ENCODE peak calls at places on chromosomes 13 and 19, in ten cellular contexts. Y is GM12865, A is cardiac fibroblast, R is WTC11, T is endothelial cell, K is astrocyte of the cerebellum, U is HFFc6, W is cardiac muscle cell, M is mammary epithelial cell, X is Calu3. V is an unnamed sample.

GRCh38 chr13:41179593-41180250 is 14.6 kb downstream of the KBTBD7 start:
- DNase-seq in Y (peak), A (peak), R (no peak), T (no peak), K (no peak), U (peak), W (no peak), M (peak), X (no peak), V (no peak)

GRCh38 chr13:105165449-105166125 is 1369.9 kb downstream of the EFNB2 start:
- DNase-seq in Y (peak), A (no peak), R (no peak), T (no peak), K (no peak), U (no peak), W (no peak), M (no peak), X (peak), V (no peak)

GRCh38 chr13:27022571-27023311 is 148.9 kb downstream of the USP12 start:
- DNase-seq in Y (no peak), A (peak), R (no peak), T (no peak), K (no peak), U (peak), W (peak), M (peak), X (peak), V (no peak)

GRCh38 chr19:56110515-56111448 is 10.3 kb downstream of the ZNF787 start:
- DNase-seq in Y (no peak), A (peak), R (no peak), T (peak), K (no peak), U (no peak), W (peak), M (no peak), X (peak), V (peak)

GRCh38 chr19:8571006-8571411 is 6.2 kb downstream of the MYO1F start:
- DNase-seq in Y (peak), A (peak), R (no peak), T (no peak), K (no peak), U (peak), W (no peak), M (no peak), X (peak), V (peak)

GRCh38 chr13:25375727-25376358 is 4.1 kb downstream of the ATP8A2 start:
- DNase-seq in Y (peak), A (peak), R (peak), T (peak), K (peak), U (peak), W (peak), M (peak), X (peak), V (peak)

GRCh38 chr19:1408300-1409203 is 1.2 kb downstream of the DAZAP1 start:
- DNase-seq in Y (peak), A (peak), R (peak), T (peak), K (no peak), U (peak), W (peak), M (peak), X (peak), V (peak)

GRCh38 chr19:35388277-35389054 is 17.6 kb downstream of the GPR42 start:
- DNase-seq in Y (no peak), A (no peak), R (no peak), T (no peak), K (no peak), U (no peak), W (no peak), M (no peak), X (no peak), V (no peak)

GRCh38 chr19:33194884-33195710 is 967 bp downstream of the LRP3 start:
- DNase-seq in Y (no peak), A (peak), R (peak), T (peak), K (no peak), U (peak), W (peak), M (no peak), X (no peak), V (no peak)

GRCh38 chr13:20366056-20366455 is 133.9 kb upstream of the GJB6 start:
- DNase-seq in Y (no peak), A (no peak), R (no peak), T (no peak), K (no peak), U (no peak), W (no peak), M (no peak), X (no peak), V (no peak)

GRCh38 chr19:13234518-13234917 is 84.3 kb downstream of the IER2 start:
- DNase-seq in Y (peak), A (peak), R (peak), T (no peak), K (no peak), U (peak), W (peak), M (no peak), X (peak), V (peak)

GRCh38 chr19:15464394-15465385 is at the start of gene RASAL3:
- DNase-seq in Y (peak), A (peak), R (no peak), T (no peak), K (no peak), U (no peak), W (no peak), M (no peak), X (no peak), V (peak)

GRCh38 chr19:10604460-10604980 is 17.4 kb upstream of the AP1M2 start:
- DNase-seq in Y (peak), A (no peak), R (no peak), T (peak), K (no peak), U (peak), W (no peak), M (no peak), X (no peak), V (peak)

GRCh38 chr13:110126391-110126961 is 180.5 kb downstream of the COL4A1 start:
- DNase-seq in Y (no peak), A (peak), R (no peak), T (peak), K (peak), U (peak), W (peak), M (peak), X (no peak), V (no peak)

GRCh38 chr13:48849515-48849914 is 126.2 kb upstream of the FNDC3A start:
- DNase-seq in Y (no peak), A (no peak), R (no peak), T (no peak), K (no peak), U (no peak), W (no peak), M (no peak), X (no peak), V (no peak)

GRCh38 chr19:41376241-41376997 is at the start of gene TMEM91:
- DNase-seq in Y (no peak), A (peak), R (peak), T (peak), K (no peak), U (no peak), W (peak), M (peak), X (peak), V (no peak)

GRCh38 chr13:79423801-79424642 is 18.0 kb upstream of the RBM26 start:
- DNase-seq in Y (peak), A (peak), R (no peak), T (no peak), K (peak), U (peak), W (peak), M (no peak), X (no peak), V (peak)

GRCh38 chr13:45518525-45519235 is 53.9 kb downstream of the COG3 start:
- DNase-seq in Y (no peak), A (peak), R (no peak), T (no peak), K (no peak), U (peak), W (no peak), M (peak), X (no peak), V (no peak)

GRCh38 chr13:20378721-20379120 is 146.6 kb upstream of the GJB6 start:
- DNase-seq in Y (no peak), A (no peak), R (no peak), T (no peak), K (no peak), U (no peak), W (no peak), M (no peak), X (no peak), V (no peak)

GRCh38 chr13:69619651-69620050 is 488.0 kb upstream of the ATXN8OS start:
- DNase-seq in Y (no peak), A (no peak), R (no peak), T (no peak), K (no peak), U (no peak), W (no peak), M (no peak), X (no peak), V (no peak)

GRCh38 chr19:18220632-18221275 is 5.5 kb downstream of the PDE4C start:
- DNase-seq in Y (no peak), A (no peak), R (peak), T (no peak), K (no peak), U (no peak), W (no peak), M (no peak), X (peak), V (no peak)

GRCh38 chr19:7736148-7736547 is 4.2 kb upstream of the CLEC4G start:
- DNase-seq in Y (no peak), A (no peak), R (no peak), T (no peak), K (no peak), U (no peak), W (no peak), M (no peak), X (no peak), V (no peak)

GRCh38 chr19:20235156-20235555 is 68.1 kb downstream of the ZNF486 start:
- DNase-seq in Y (no peak), A (no peak), R (no peak), T (no peak), K (no peak), U (no peak), W (no peak), M (no peak), X (no peak), V (no peak)

GRCh38 chr19:18972301-18972831 is 31.3 kb upstream of the HOMER3 start:
- DNase-seq in Y (no peak), A (peak), R (no peak), T (no peak), K (no peak), U (no peak), W (no peak), M (no peak), X (no peak), V (no peak)

GRCh38 chr19:45682117-45682516 is 9.6 kb downstream of the SNRPD2 start:
- DNase-seq in Y (no peak), A (no peak), R (no peak), T (no peak), K (no peak), U (no peak), W (no peak), M (no peak), X (no peak), V (no peak)

GRCh38 chr19:45682908-45683307 is 8.8 kb downstream of the SNRPD2 start:
- DNase-seq in Y (no peak), A (no peak), R (no peak), T (no peak), K (no peak), U (no peak), W (no peak), M (no peak), X (no peak), V (no peak)

GRCh38 chr19:45681391-45682015 is 10.2 kb downstream of the SNRPD2 start:
- DNase-seq in Y (peak), A (peak), R (peak), T (peak), K (peak), U (peak), W (peak), M (peak), X (peak), V (peak)

GRCh38 chr19:45676851-45677263 is 8.8 kb downstream of the GIPR start:
- DNase-seq in Y (peak), A (no peak), R (no peak), T (no peak), K (no peak), U (no peak), W (no peak), M (no peak), X (peak), V (peak)

DNA sequence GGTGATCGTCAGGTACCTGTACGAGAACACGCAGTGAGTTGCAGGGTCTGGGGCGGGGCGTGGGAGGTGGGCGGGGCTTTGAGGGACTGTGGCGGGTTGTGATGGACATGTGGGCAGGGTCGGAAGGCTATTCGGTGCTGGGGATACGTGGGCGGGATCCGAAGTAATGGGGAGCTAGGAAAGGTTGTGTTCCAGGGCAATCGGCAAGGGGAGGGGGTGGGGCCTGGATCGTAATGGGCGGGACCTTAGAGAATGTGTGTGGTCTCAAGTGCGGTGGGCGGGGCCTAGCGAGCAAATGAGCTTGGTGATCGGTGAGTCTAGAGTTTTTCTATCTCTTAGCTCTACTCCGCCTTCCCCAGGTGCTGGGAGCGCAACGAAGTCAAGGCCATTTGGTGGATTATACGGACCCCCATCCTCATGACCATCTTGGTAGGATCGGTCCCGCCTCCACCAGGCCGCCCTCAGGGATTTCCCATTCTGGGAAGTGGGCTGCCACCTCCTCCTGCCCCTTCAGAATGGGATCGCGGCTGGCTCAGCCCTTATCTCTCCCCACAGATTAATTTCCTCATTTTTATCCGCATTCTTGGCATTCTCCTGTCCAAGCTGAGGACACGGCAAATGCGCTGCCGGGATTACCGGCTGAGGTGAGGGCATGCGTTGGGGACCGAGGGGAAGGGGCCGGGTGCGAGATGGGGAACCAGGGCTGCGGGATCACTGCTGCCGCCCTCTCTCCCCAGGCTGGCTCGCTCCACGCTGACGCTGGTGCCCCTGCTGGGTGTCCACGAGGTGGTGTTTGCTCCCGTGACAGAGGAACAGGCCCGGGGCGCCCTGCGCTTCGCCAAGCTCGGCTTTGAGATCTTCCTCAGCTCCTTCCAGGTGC is 9.6 kb downstream of the GIPR start:
- DNase-seq in Y (peak), A (peak), R (peak), T (peak), K (peak), U (peak), W (peak), M (peak), X (peak), V (peak)
- TF ChIP-seq CTCF in Y (peak), A (peak), R (no peak), T (no peak), K (peak), U (peak), W (peak), M (no peak), X (peak), V (no peak)

GRCh38 chr19:53813996-53814395 is 10.1 kb downstream of the NLRP12 start:
- DNase-seq in Y (no peak), A (no peak), R (no peak), T (no peak), K (no peak), U (peak), W (no peak), M (peak), X (no peak), V (no peak)

GRCh38 chr19:53810187-53810546 is 13.9 kb downstream of the NLRP12 start:
- DNase-seq in Y (no peak), A (no peak), R (no peak), T (no peak), K (no peak), U (no peak), W (no peak), M (no peak), X (no peak), V (no peak)

GRCh38 chr19:53810891-53811290 is 13.2 kb downstream of the NLRP12 start:
- DNase-seq in Y (no peak), A (no peak), R (no peak), T (no peak), K (no peak), U (no peak), W (no peak), M (no peak), X (no peak), V (no peak)

GRCh38 chr19:53809518-53810186 is 14.5 kb downstream of the NLRP12 start:
- DNase-seq in Y (no peak), A (no peak), R (peak), T (peak), K (no peak), U (no peak), W (no peak), M (no peak), X (no peak), V (no peak)

DNA sequence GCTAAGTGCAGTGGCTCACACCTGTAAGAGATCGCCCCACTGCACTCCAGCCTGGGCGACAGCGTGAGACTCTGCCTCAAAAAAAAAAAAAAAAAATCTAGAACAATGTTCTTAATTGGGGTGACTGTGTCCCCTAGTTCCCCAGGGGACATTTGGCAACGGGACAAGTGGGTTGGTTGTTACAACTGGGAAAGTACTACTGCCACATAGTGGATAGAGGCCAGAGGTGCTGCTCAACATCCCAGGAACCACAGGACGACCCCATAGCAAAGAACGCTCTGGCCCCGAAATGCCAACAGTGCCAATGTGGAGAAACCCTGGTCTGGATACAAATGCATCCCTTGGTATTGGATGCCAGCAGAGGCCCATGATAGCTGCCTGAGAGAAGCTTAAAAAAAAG is 11.8 kb downstream of the NLRP12 start:
- DNase-seq in Y (no peak), A (no peak), R (peak), T (no peak), K (no peak), U (no peak), W (peak), M (no peak), X (no peak), V (no peak)
- TF ChIP-seq CTCF in Y (no peak), A (peak), R (no peak), T (no peak), K (peak), U (peak), W (peak), M (no peak), X (peak), V (no peak)

GRCh38 chr19:50434525-50434924 is 1.8 kb downstream of the MYBPC2 start:
- DNase-seq in Y (peak), A (no peak), R (no peak), T (no peak), K (no peak), U (no peak), W (no peak), M (no peak), X (no peak), V (no peak)
- TF ChIP-seq CTCF in Y (no peak), A (no peak), R (no peak), T (no peak), K (no peak), U (no peak), W (no peak), M (no peak), X (no peak), V (no peak)

DNA sequence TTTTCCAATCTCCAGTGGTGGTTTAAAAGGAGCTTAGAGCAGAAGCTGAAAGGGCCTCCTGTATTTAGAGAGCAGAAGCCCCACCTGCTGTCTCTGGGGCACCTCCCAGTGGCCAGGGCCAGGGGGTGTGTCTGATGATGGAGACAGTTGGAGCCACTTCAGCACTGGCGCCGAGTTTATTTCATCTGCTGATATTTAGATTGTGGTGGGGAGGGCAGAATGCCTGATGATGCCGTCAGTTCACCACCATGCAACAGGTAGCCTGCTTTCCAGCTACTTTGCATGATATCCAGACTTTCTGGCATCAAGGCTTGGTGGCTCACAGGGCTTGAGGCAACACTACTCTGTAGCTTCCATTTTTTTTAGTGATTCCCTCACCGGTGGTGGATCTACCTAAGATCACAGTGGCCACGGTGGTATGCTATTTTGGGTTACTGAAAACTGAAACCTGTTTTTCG is 371.9 kb downstream of the KCNRG start:
- DNase-seq in Y (peak), A (no peak), R (peak), T (no peak), K (no peak), U (no peak), W (peak), M (no peak), X (peak), V (no peak)
- TF ChIP-seq CTCF in Y (peak), A (peak), R (no peak), T (no peak), K (no peak), U (no peak), W (peak), M (no peak), X (no peak), V (peak)

DNA sequence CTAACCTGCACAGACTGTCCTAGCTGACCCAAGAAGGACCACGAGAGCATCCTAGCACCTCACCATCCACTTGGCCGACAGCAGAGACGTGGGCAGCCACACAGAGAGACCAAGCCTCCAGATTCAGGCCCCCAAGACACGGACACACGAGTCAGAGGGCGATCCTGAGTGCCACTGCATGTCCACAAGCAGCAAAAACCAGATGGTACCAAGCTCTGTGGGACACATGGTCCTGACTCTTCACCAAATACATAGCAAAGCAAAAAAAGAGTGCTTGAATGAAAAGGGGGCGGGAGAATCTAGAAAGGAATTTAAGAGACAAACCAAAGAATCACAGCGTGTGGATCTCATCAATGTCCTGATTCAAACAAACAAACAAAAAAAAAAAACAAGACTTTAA is 45.2 kb downstream of the MLLT1 start:
- DNase-seq in Y (no peak), A (no peak), R (no peak), T (no peak), K (no peak), U (no peak), W (no peak), M (no peak), X (no peak), V (no peak)
- TF ChIP-seq CTCF in Y (no peak), A (no peak), R (no peak), T (no peak), K (no peak), U (no peak), W (no peak), M (no peak), X (no peak), V (no peak)